ENCODE peak calls at places on chromosomes 5 and 9, in six cellular contexts. L, T, U, E, O and A are unnamed samples.

GRCh38 chr5:157607371-157608161 is 32.0 kb upstream of the ADAM19 start:
- DNase-seq in L (peak; percentile 29), T (no peak), U (peak; percentile 28), E (no peak), O (no peak), A (no peak)

GRCh38 chr5:42951847-42952411 is 88.2 kb downstream of the ANXA2R start:
- DNase-seq in L (no peak), T (peak; percentile 37), U (peak; percentile 52), E (no peak), O (no peak), A (no peak)

GRCh38 chr5:110054240-110054639 is 364.5 kb downstream of the MAN2A1 start:
- DNase-seq in L (no peak), T (no peak), U (no peak), E (peak; percentile 86), O (peak; percentile 58), A (peak; percentile 9)

GRCh38 chr5:176735383-176736265 is 74.7 kb upstream of the UNC5A start:
- DNase-seq in L (no peak), T (no peak), U (peak; percentile 0), E (no peak), O (peak; percentile 46), A (no peak)

GRCh38 chr9:113463418-113464285 is at the start of gene RGS3:
- DNase-seq in L (no peak), T (peak; percentile 76), U (peak; percentile 89), E (peak; percentile 60), O (peak; percentile 75), A (peak; percentile 66)

GRCh38 chr9:134443169-134444039 is 117.1 kb downstream of the RXRA start:
- DNase-seq in L (peak; percentile 73), T (peak; percentile 98), U (peak; percentile 89), E (peak; percentile 90), O (peak; percentile 96), A (peak; percentile 71)

GRCh38 chr5:16935271-16936149 is 578 bp downstream of the MYO10 start:
- DNase-seq in L (no peak), T (no peak), U (peak; percentile 71), E (no peak), O (peak; percentile 62), A (no peak)

GRCh38 chr5:14167211-14167845 is 24.2 kb downstream of the TRIO start:
- DNase-seq in L (no peak), T (no peak), U (no peak), E (no peak), O (peak; percentile 71), A (no peak)

GRCh38 chr9:129145841-129146292 is 32.2 kb downstream of the IER5L start:
- DNase-seq in L (no peak), T (no peak), U (peak; percentile 51), E (no peak), O (no peak), A (peak; percentile 21)